ENCODE peak calls at places on chromosome 2, in nine cellular contexts. One of them, this sample, is unnamed.

GRCh38 chr2:13001408-13001807 is 284.7 kb downstream of the TRIB2 start:
- DNase-seq in amniotic stem cell: no peak
- DNase-seq in stimulated activated naive B cell treated with anti-CD40 and anti-IgM and Interleukin-4, amounts not matched to agents 10 μg/mL and 1 μg/mL and 100 μg/mL, for 72 hours: no peak
- DNase-seq in cardiac muscle cell: no peak
- DNase-seq in H54: no peak
- DNase-seq in neural crest cell: no peak
- DNase-seq in NCI-H748 treated with DMSO at 0.1 percent for 48 hours: no peak
- DNase-seq in EL: no peak
- DNase-seq in NCI-H1694 treated with DMSO at 0.1 percent for 48 hours: no peak
- DNase-seq in this sample: no peak

GRCh38 chr2:241702155-241702404 is 241 bp downstream of the ING5 start:
- DNase-seq in NCI-H1694 treated with DMSO at 0.1 percent for 48 hours: peak
- DNase-seq in amniotic stem cell: no peak
- DNase-seq in cardiac muscle cell: no peak
- DNase-seq in H54: no peak
- DNase-seq in NCI-H748 treated with DMSO at 0.1 percent for 48 hours: no peak
- DNase-seq in stimulated activated naive B cell treated with anti-CD40 and anti-IgM and Interleukin-4, amounts not matched to agents 10 μg/mL and 1 μg/mL and 100 μg/mL, for 72 hours: no peak
- DNase-seq in neural crest cell: no peak
- DNase-seq in EL: peak
- DNase-seq in this sample: no peak

GRCh38 chr2:207252979-207253640 is 87.4 kb upstream of the KLF7 start:
- DNase-seq in cardiac muscle cell: no peak
- DNase-seq in NCI-H1694 treated with DMSO at 0.1 percent for 48 hours: peak
- DNase-seq in EL: peak
- DNase-seq in neural crest cell: peak
- DNase-seq in NCI-H748 treated with DMSO at 0.1 percent for 48 hours: peak
- DNase-seq in stimulated activated naive B cell treated with anti-CD40 and anti-IgM and Interleukin-4, amounts not matched to agents 10 μg/mL and 1 μg/mL and 100 μg/mL, for 72 hours: no peak
- DNase-seq in amniotic stem cell: no peak
- DNase-seq in H54: no peak
- DNase-seq in this sample: no peak

GRCh38 chr2:176583530-176584101 is 314.4 kb downstream of the MTX2 start:
- DNase-seq in NCI-H748 treated with DMSO at 0.1 percent for 48 hours: no peak
- DNase-seq in EL: peak
- DNase-seq in H54: no peak
- DNase-seq in stimulated activated naive B cell treated with anti-CD40 and anti-IgM and Interleukin-4, amounts not matched to agents 10 μg/mL and 1 μg/mL and 100 μg/mL, for 72 hours: no peak
- DNase-seq in cardiac muscle cell: no peak
- DNase-seq in NCI-H1694 treated with DMSO at 0.1 percent for 48 hours: no peak
- DNase-seq in amniotic stem cell: no peak
- DNase-seq in neural crest cell: no peak
- DNase-seq in this sample: no peak

GRCh38 chr2:42376758-42377157 is 15.7 kb upstream of the COX7A2L start:
- DNase-seq in H54: no peak
- DNase-seq in amniotic stem cell: no peak
- DNase-seq in NCI-H1694 treated with DMSO at 0.1 percent for 48 hours: no peak
- DNase-seq in cardiac muscle cell: no peak
- DNase-seq in neural crest cell: no peak
- DNase-seq in stimulated activated naive B cell treated with anti-CD40 and anti-IgM and Interleukin-4, amounts not matched to agents 10 μg/mL and 1 μg/mL and 100 μg/mL, for 72 hours: no peak
- DNase-seq in EL: no peak
- DNase-seq in NCI-H748 treated with DMSO at 0.1 percent for 48 hours: no peak
- DNase-seq in this sample: no peak

GRCh38 chr2:67867735-67868134 is 195.1 kb downstream of the C1D start:
- DNase-seq in cardiac muscle cell: no peak
- DNase-seq in NCI-H1694 treated with DMSO at 0.1 percent for 48 hours: no peak
- DNase-seq in amniotic stem cell: no peak
- DNase-seq in NCI-H748 treated with DMSO at 0.1 percent for 48 hours: no peak
- DNase-seq in neural crest cell: no peak
- DNase-seq in EL: peak
- DNase-seq in H54: no peak
- DNase-seq in stimulated activated naive B cell treated with anti-CD40 and anti-IgM and Interleukin-4, amounts not matched to agents 10 μg/mL and 1 μg/mL and 100 μg/mL, for 72 hours: no peak
- DNase-seq in this sample: no peak

GRCh38 chr2:227428731-227429285 is 41.1 kb upstream of the SCYGR1 start:
- DNase-seq in EL: no peak
- DNase-seq in amniotic stem cell: no peak
- DNase-seq in NCI-H748 treated with DMSO at 0.1 percent for 48 hours: no peak
- DNase-seq in NCI-H1694 treated with DMSO at 0.1 percent for 48 hours: no peak
- DNase-seq in neural crest cell: no peak
- DNase-seq in H54: no peak
- DNase-seq in stimulated activated naive B cell treated with anti-CD40 and anti-IgM and Interleukin-4, amounts not matched to agents 10 μg/mL and 1 μg/mL and 100 μg/mL, for 72 hours: no peak
- DNase-seq in cardiac muscle cell: no peak
- DNase-seq in this sample: no peak

GRCh38 chr2:235142588-235142987 is 190.8 kb downstream of the SH3BP4 start:
- DNase-seq in EL: no peak
- DNase-seq in H54: no peak
- DNase-seq in amniotic stem cell: no peak
- DNase-seq in neural crest cell: no peak
- DNase-seq in NCI-H748 treated with DMSO at 0.1 percent for 48 hours: no peak
- DNase-seq in cardiac muscle cell: no peak
- DNase-seq in stimulated activated naive B cell treated with anti-CD40 and anti-IgM and Interleukin-4, amounts not matched to agents 10 μg/mL and 1 μg/mL and 100 μg/mL, for 72 hours: no peak
- DNase-seq in NCI-H1694 treated with DMSO at 0.1 percent for 48 hours: no peak
- DNase-seq in this sample: no peak

GRCh38 chr2:206783718-206784117 is 18.3 kb downstream of the FASTKD2 start:
- DNase-seq in NCI-H1694 treated with DMSO at 0.1 percent for 48 hours: no peak
- DNase-seq in cardiac muscle cell: peak
- DNase-seq in H54: no peak
- DNase-seq in neural crest cell: no peak
- DNase-seq in EL: peak
- DNase-seq in NCI-H748 treated with DMSO at 0.1 percent for 48 hours: no peak
- DNase-seq in stimulated activated naive B cell treated with anti-CD40 and anti-IgM and Interleukin-4, amounts not matched to agents 10 μg/mL and 1 μg/mL and 100 μg/mL, for 72 hours: no peak
- DNase-seq in amniotic stem cell: no peak
- DNase-seq in this sample: no peak

GRCh38 chr2:191936882-191937405 is 90.1 kb upstream of the CAVIN2 start:
- DNase-seq in neural crest cell: no peak
- DNase-seq in NCI-H1694 treated with DMSO at 0.1 percent for 48 hours: peak
- DNase-seq in EL: no peak
- DNase-seq in NCI-H748 treated with DMSO at 0.1 percent for 48 hours: peak
- DNase-seq in stimulated activated naive B cell treated with anti-CD40 and anti-IgM and Interleukin-4, amounts not matched to agents 10 μg/mL and 1 μg/mL and 100 μg/mL, for 72 hours: no peak
- DNase-seq in cardiac muscle cell: no peak
- DNase-seq in amniotic stem cell: no peak
- DNase-seq in H54: no peak
- DNase-seq in this sample: no peak

GRCh38 chr2:205964111-205964761 is 121.7 kb downstream of the INO80D start:
- DNase-seq in EL: no peak
- DNase-seq in neural crest cell: no peak
- DNase-seq in cardiac muscle cell: no peak
- DNase-seq in NCI-H748 treated with DMSO at 0.1 percent for 48 hours: no peak
- DNase-seq in NCI-H1694 treated with DMSO at 0.1 percent for 48 hours: no peak
- DNase-seq in amniotic stem cell: no peak
- DNase-seq in stimulated activated naive B cell treated with anti-CD40 and anti-IgM and Interleukin-4, amounts not matched to agents 10 μg/mL and 1 μg/mL and 100 μg/mL, for 72 hours: no peak
- DNase-seq in H54: no peak
- DNase-seq in this sample: no peak

GRCh38 chr2:240255811-240256703 is 115.6 kb upstream of the OTOS start:
- DNase-seq in amniotic stem cell: no peak
- DNase-seq in stimulated activated naive B cell treated with anti-CD40 and anti-IgM and Interleukin-4, amounts not matched to agents 10 μg/mL and 1 μg/mL and 100 μg/mL, for 72 hours: no peak
- DNase-seq in EL: no peak
- DNase-seq in NCI-H748 treated with DMSO at 0.1 percent for 48 hours: no peak
- DNase-seq in cardiac muscle cell: peak
- DNase-seq in H54: no peak
- DNase-seq in neural crest cell: no peak
- DNase-seq in NCI-H1694 treated with DMSO at 0.1 percent for 48 hours: no peak
- DNase-seq in this sample: peak

GRCh38 chr2:10223471-10223870 is 79.2 kb upstream of the HPCAL1 start:
- DNase-seq in H54: no peak
- DNase-seq in neural crest cell: no peak
- DNase-seq in cardiac muscle cell: no peak
- DNase-seq in EL: no peak
- DNase-seq in NCI-H748 treated with DMSO at 0.1 percent for 48 hours: no peak
- DNase-seq in NCI-H1694 treated with DMSO at 0.1 percent for 48 hours: no peak
- DNase-seq in amniotic stem cell: no peak
- DNase-seq in stimulated activated naive B cell treated with anti-CD40 and anti-IgM and Interleukin-4, amounts not matched to agents 10 μg/mL and 1 μg/mL and 100 μg/mL, for 72 hours: no peak
- DNase-seq in this sample: no peak

GRCh38 chr2:130975729-130976128 is 117.5 kb downstream of the FAM168B start:
- DNase-seq in neural crest cell: no peak
- DNase-seq in NCI-H1694 treated with DMSO at 0.1 percent for 48 hours: no peak
- DNase-seq in cardiac muscle cell: no peak
- DNase-seq in stimulated activated naive B cell treated with anti-CD40 and anti-IgM and Interleukin-4, amounts not matched to agents 10 μg/mL and 1 μg/mL and 100 μg/mL, for 72 hours: no peak
- DNase-seq in EL: no peak
- DNase-seq in NCI-H748 treated with DMSO at 0.1 percent for 48 hours: no peak
- DNase-seq in H54: no peak
- DNase-seq in amniotic stem cell: no peak
- DNase-seq in this sample: no peak

GRCh38 chr2:69564604-69565003 is 78.9 kb downstream of the AAK1 start:
- DNase-seq in EL: no peak
- DNase-seq in NCI-H1694 treated with DMSO at 0.1 percent for 48 hours: no peak
- DNase-seq in H54: no peak
- DNase-seq in cardiac muscle cell: no peak
- DNase-seq in stimulated activated naive B cell treated with anti-CD40 and anti-IgM and Interleukin-4, amounts not matched to agents 10 μg/mL and 1 μg/mL and 100 μg/mL, for 72 hours: no peak
- DNase-seq in amniotic stem cell: no peak
- DNase-seq in neural crest cell: no peak
- DNase-seq in NCI-H748 treated with DMSO at 0.1 percent for 48 hours: no peak
- DNase-seq in this sample: no peak

GRCh38 chr2:59307196-59307595 is 1066.1 kb upstream of the FANCL start:
- DNase-seq in H54: no peak
- DNase-seq in amniotic stem cell: no peak
- DNase-seq in EL: no peak
- DNase-seq in cardiac muscle cell: no peak
- DNase-seq in NCI-H1694 treated with DMSO at 0.1 percent for 48 hours: no peak
- DNase-seq in stimulated activated naive B cell treated with anti-CD40 and anti-IgM and Interleukin-4, amounts not matched to agents 10 μg/mL and 1 μg/mL and 100 μg/mL, for 72 hours: no peak
- DNase-seq in neural crest cell: no peak
- DNase-seq in NCI-H748 treated with DMSO at 0.1 percent for 48 hours: no peak
- DNase-seq in this sample: no peak

GRCh38 chr2:161166538-161167409 is 6.5 kb downstream of the TANK start:
- DNase-seq in neural crest cell: no peak
- DNase-seq in amniotic stem cell: no peak
- DNase-seq in cardiac muscle cell: no peak
- DNase-seq in stimulated activated naive B cell treated with anti-CD40 and anti-IgM and Interleukin-4, amounts not matched to agents 10 μg/mL and 1 μg/mL and 100 μg/mL, for 72 hours: peak
- DNase-seq in NCI-H748 treated with DMSO at 0.1 percent for 48 hours: no peak
- DNase-seq in EL: peak
- DNase-seq in NCI-H1694 treated with DMSO at 0.1 percent for 48 hours: no peak
- DNase-seq in H54: no peak
- DNase-seq in this sample: peak

GRCh38 chr2:32231959-32232358 is 32.7 kb downstream of the NLRC4 start:
- DNase-seq in H54: no peak
- DNase-seq in amniotic stem cell: no peak
- DNase-seq in neural crest cell: no peak
- DNase-seq in stimulated activated naive B cell treated with anti-CD40 and anti-IgM and Interleukin-4, amounts not matched to agents 10 μg/mL and 1 μg/mL and 100 μg/mL, for 72 hours: no peak
- DNase-seq in EL: no peak
- DNase-seq in NCI-H1694 treated with DMSO at 0.1 percent for 48 hours: no peak
- DNase-seq in cardiac muscle cell: no peak
- DNase-seq in NCI-H748 treated with DMSO at 0.1 percent for 48 hours: no peak
- DNase-seq in this sample: no peak

GRCh38 chr2:30404354-30405265 is 42.4 kb upstream of the LCLAT1 start:
- DNase-seq in cardiac muscle cell: peak
- DNase-seq in NCI-H748 treated with DMSO at 0.1 percent for 48 hours: no peak
- DNase-seq in stimulated activated naive B cell treated with anti-CD40 and anti-IgM and Interleukin-4, amounts not matched to agents 10 μg/mL and 1 μg/mL and 100 μg/mL, for 72 hours: no peak
- DNase-seq in amniotic stem cell: no peak
- DNase-seq in H54: no peak
- DNase-seq in neural crest cell: no peak
- DNase-seq in NCI-H1694 treated with DMSO at 0.1 percent for 48 hours: peak
- DNase-seq in EL: no peak
- DNase-seq in this sample: no peak

GRCh38 chr2:53593891-53594585 is 173.6 kb upstream of the CHAC2 start:
- DNase-seq in amniotic stem cell: peak
- DNase-seq in EL: peak
- DNase-seq in stimulated activated naive B cell treated with anti-CD40 and anti-IgM and Interleukin-4, amounts not matched to agents 10 μg/mL and 1 μg/mL and 100 μg/mL, for 72 hours: no peak
- DNase-seq in NCI-H748 treated with DMSO at 0.1 percent for 48 hours: no peak
- DNase-seq in cardiac muscle cell: no peak
- DNase-seq in H54: peak
- DNase-seq in neural crest cell: no peak
- DNase-seq in NCI-H1694 treated with DMSO at 0.1 percent for 48 hours: no peak
- DNase-seq in this sample: peak

GRCh38 chr2:11955314-11955713 is 208.9 kb downstream of the LPIN1 start:
- DNase-seq in NCI-H748 treated with DMSO at 0.1 percent for 48 hours: no peak
- DNase-seq in amniotic stem cell: no peak
- DNase-seq in EL: peak
- DNase-seq in cardiac muscle cell: no peak
- DNase-seq in H54: no peak
- DNase-seq in neural crest cell: no peak
- DNase-seq in NCI-H1694 treated with DMSO at 0.1 percent for 48 hours: peak
- DNase-seq in stimulated activated naive B cell treated with anti-CD40 and anti-IgM and Interleukin-4, amounts not matched to agents 10 μg/mL and 1 μg/mL and 100 μg/mL, for 72 hours: no peak
- DNase-seq in this sample: no peak

GRCh38 chr2:159148891-159149290 is 137.6 kb downstream of the WDSUB1 start:
- DNase-seq in neural crest cell: no peak
- DNase-seq in cardiac muscle cell: no peak
- DNase-seq in EL: no peak
- DNase-seq in H54: no peak
- DNase-seq in NCI-H1694 treated with DMSO at 0.1 percent for 48 hours: no peak
- DNase-seq in stimulated activated naive B cell treated with anti-CD40 and anti-IgM and Interleukin-4, amounts not matched to agents 10 μg/mL and 1 μg/mL and 100 μg/mL, for 72 hours: no peak
- DNase-seq in NCI-H748 treated with DMSO at 0.1 percent for 48 hours: no peak
- DNase-seq in amniotic stem cell: no peak
- DNase-seq in this sample: no peak

GRCh38 chr2:209763106-209763505 is 8.5 kb upstream of the UNC80 start:
- DNase-seq in H54: no peak
- DNase-seq in NCI-H748 treated with DMSO at 0.1 percent for 48 hours: no peak
- DNase-seq in stimulated activated naive B cell treated with anti-CD40 and anti-IgM and Interleukin-4, amounts not matched to agents 10 μg/mL and 1 μg/mL and 100 μg/mL, for 72 hours: no peak
- DNase-seq in EL: no peak
- DNase-seq in neural crest cell: no peak
- DNase-seq in amniotic stem cell: no peak
- DNase-seq in NCI-H1694 treated with DMSO at 0.1 percent for 48 hours: no peak
- DNase-seq in cardiac muscle cell: no peak
- DNase-seq in this sample: no peak

GRCh38 chr2:64876137-64876647 is 113.0 kb upstream of the SLC1A4 start:
- DNase-seq in NCI-H1694 treated with DMSO at 0.1 percent for 48 hours: peak
- DNase-seq in cardiac muscle cell: peak
- DNase-seq in stimulated activated naive B cell treated with anti-CD40 and anti-IgM and Interleukin-4, amounts not matched to agents 10 μg/mL and 1 μg/mL and 100 μg/mL, for 72 hours: no peak
- DNase-seq in neural crest cell: no peak
- DNase-seq in amniotic stem cell: peak
- DNase-seq in EL: peak
- DNase-seq in NCI-H748 treated with DMSO at 0.1 percent for 48 hours: no peak
- DNase-seq in H54: peak
- DNase-seq in this sample: peak

GRCh38 chr2:99811544-99811943 is 321.7 kb upstream of the REV1 start:
- DNase-seq in NCI-H748 treated with DMSO at 0.1 percent for 48 hours: no peak
- DNase-seq in EL: peak
- DNase-seq in H54: peak
- DNase-seq in amniotic stem cell: peak
- DNase-seq in neural crest cell: no peak
- DNase-seq in NCI-H1694 treated with DMSO at 0.1 percent for 48 hours: no peak
- DNase-seq in stimulated activated naive B cell treated with anti-CD40 and anti-IgM and Interleukin-4, amounts not matched to agents 10 μg/mL and 1 μg/mL and 100 μg/mL, for 72 hours: no peak
- DNase-seq in cardiac muscle cell: no peak
- DNase-seq in this sample: no peak

GRCh38 chr2:18749912-18750526 is 160.7 kb upstream of the NT5C1B start:
- DNase-seq in NCI-H1694 treated with DMSO at 0.1 percent for 48 hours: peak
- DNase-seq in EL: peak
- DNase-seq in neural crest cell: peak
- DNase-seq in cardiac muscle cell: peak
- DNase-seq in H54: peak
- DNase-seq in amniotic stem cell: peak
- DNase-seq in NCI-H748 treated with DMSO at 0.1 percent for 48 hours: peak
- DNase-seq in stimulated activated naive B cell treated with anti-CD40 and anti-IgM and Interleukin-4, amounts not matched to agents 10 μg/mL and 1 μg/mL and 100 μg/mL, for 72 hours: peak
- DNase-seq in this sample: no peak

GRCh38 chr2:74816540-74817331 is 17.2 kb upstream of the HK2 start:
- DNase-seq in cardiac muscle cell: peak
- DNase-seq in H54: no peak
- DNase-seq in NCI-H748 treated with DMSO at 0.1 percent for 48 hours: peak
- DNase-seq in EL: no peak
- DNase-seq in stimulated activated naive B cell treated with anti-CD40 and anti-IgM and Interleukin-4, amounts not matched to agents 10 μg/mL and 1 μg/mL and 100 μg/mL, for 72 hours: no peak
- DNase-seq in neural crest cell: no peak
- DNase-seq in NCI-H1694 treated with DMSO at 0.1 percent for 48 hours: no peak
- DNase-seq in amniotic stem cell: no peak
- DNase-seq in this sample: no peak

GRCh38 chr2:217413193-217413592 is 553.3 kb upstream of the TNP1 start:
- DNase-seq in NCI-H748 treated with DMSO at 0.1 percent for 48 hours: no peak
- DNase-seq in amniotic stem cell: no peak
- DNase-seq in NCI-H1694 treated with DMSO at 0.1 percent for 48 hours: no peak
- DNase-seq in EL: peak
- DNase-seq in cardiac muscle cell: no peak
- DNase-seq in stimulated activated naive B cell treated with anti-CD40 and anti-IgM and Interleukin-4, amounts not matched to agents 10 μg/mL and 1 μg/mL and 100 μg/mL, for 72 hours: no peak
- DNase-seq in neural crest cell: no peak
- DNase-seq in H54: no peak
- DNase-seq in this sample: no peak

GRCh38 chr2:38709515-38710194 is 41.5 kb downstream of the SRSF7 start:
- DNase-seq in EL: no peak
- DNase-seq in NCI-H748 treated with DMSO at 0.1 percent for 48 hours: no peak
- DNase-seq in stimulated activated naive B cell treated with anti-CD40 and anti-IgM and Interleukin-4, amounts not matched to agents 10 μg/mL and 1 μg/mL and 100 μg/mL, for 72 hours: no peak
- DNase-seq in H54: no peak
- DNase-seq in neural crest cell: no peak
- DNase-seq in amniotic stem cell: no peak
- DNase-seq in cardiac muscle cell: no peak
- DNase-seq in NCI-H1694 treated with DMSO at 0.1 percent for 48 hours: no peak
- DNase-seq in this sample: no peak

GRCh38 chr2:42651057-42651456 is 82.6 kb downstream of the MTA3 start:
- DNase-seq in stimulated activated naive B cell treated with anti-CD40 and anti-IgM and Interleukin-4, amounts not matched to agents 10 μg/mL and 1 μg/mL and 100 μg/mL, for 72 hours: no peak
- DNase-seq in H54: no peak
- DNase-seq in NCI-H748 treated with DMSO at 0.1 percent for 48 hours: no peak
- DNase-seq in amniotic stem cell: no peak
- DNase-seq in NCI-H1694 treated with DMSO at 0.1 percent for 48 hours: no peak
- DNase-seq in EL: peak
- DNase-seq in neural crest cell: no peak
- DNase-seq in cardiac muscle cell: no peak
- DNase-seq in this sample: no peak

GRCh38 chr2:240593703-240594451 is 7.3 kb downstream of the CAPN10 start:
- DNase-seq in EL: no peak
- DNase-seq in NCI-H748 treated with DMSO at 0.1 percent for 48 hours: no peak
- DNase-seq in stimulated activated naive B cell treated with anti-CD40 and anti-IgM and Interleukin-4, amounts not matched to agents 10 μg/mL and 1 μg/mL and 100 μg/mL, for 72 hours: no peak
- DNase-seq in NCI-H1694 treated with DMSO at 0.1 percent for 48 hours: no peak
- DNase-seq in cardiac muscle cell: peak
- DNase-seq in H54: no peak
- DNase-seq in amniotic stem cell: no peak
- DNase-seq in neural crest cell: no peak
- DNase-seq in this sample: no peak

This sample was measured in kidney epithelial cell.